ENCODE peak calls at places on chromosome 19, in four cellular contexts. One of them, this sample, is unnamed.

GRCh38 chr19:4557186-4557970 is 2.1 kb downstream of the SEMA6B start:
- DNase-seq in amygdala: no peak
- DNase-seq in CD4-positive, CD25-positive, alpha-beta regulatory T cell: no peak
- DNase-seq in activated CD8-positive, alpha-beta T cell treated with anti-CD3 and anti-CD28 coated beads for 36 hours: peak; percentile 56
- DNase-seq in this sample: no peak

GRCh38 chr19:2949939-2950285 is 5.1 kb upstream of the ZNF77 start:
- DNase-seq in amygdala: no peak
- DNase-seq in activated CD8-positive, alpha-beta T cell treated with anti-CD3 and anti-CD28 coated beads for 36 hours: no peak
- DNase-seq in CD4-positive, CD25-positive, alpha-beta regulatory T cell: no peak
- DNase-seq in this sample: no peak

GRCh38 chr19:17117250-17117789 is 41.7 kb downstream of the MYO9B start:
- DNase-seq in amygdala: no peak
- DNase-seq in CD4-positive, CD25-positive, alpha-beta regulatory T cell: no peak
- DNase-seq in activated CD8-positive, alpha-beta T cell treated with anti-CD3 and anti-CD28 coated beads for 36 hours: no peak
- DNase-seq in this sample: no peak

GRCh38 chr19:13176345-13176744 is 26.1 kb downstream of the IER2 start:
- DNase-seq in amygdala: no peak
- DNase-seq in CD4-positive, CD25-positive, alpha-beta regulatory T cell: no peak
- DNase-seq in activated CD8-positive, alpha-beta T cell treated with anti-CD3 and anti-CD28 coated beads for 36 hours: no peak
- DNase-seq in this sample: no peak

GRCh38 chr19:46574533-46574932 is 26.6 kb upstream of the CALM3 start:
- DNase-seq in activated CD8-positive, alpha-beta T cell treated with anti-CD3 and anti-CD28 coated beads for 36 hours: peak; percentile 68
- DNase-seq in amygdala: no peak
- DNase-seq in CD4-positive, CD25-positive, alpha-beta regulatory T cell: peak; percentile 16
- DNase-seq in this sample: no peak

GRCh38 chr19:5338661-5339469 is 1.7 kb downstream of the PTPRS start:
- DNase-seq in CD4-positive, CD25-positive, alpha-beta regulatory T cell: no peak
- DNase-seq in amygdala: no peak
- DNase-seq in activated CD8-positive, alpha-beta T cell treated with anti-CD3 and anti-CD28 coated beads for 36 hours: no peak
- DNase-seq in this sample: no peak

GRCh38 chr19:41810301-41810700 is 13.9 kb downstream of the CEACAM3 start:
- DNase-seq in amygdala: no peak
- DNase-seq in CD4-positive, CD25-positive, alpha-beta regulatory T cell: no peak
- DNase-seq in activated CD8-positive, alpha-beta T cell treated with anti-CD3 and anti-CD28 coated beads for 36 hours: no peak
- DNase-seq in this sample: no peak

GRCh38 chr19:46659151-46660007 is 1.6 kb downstream of the DACT3 start:
- DNase-seq in CD4-positive, CD25-positive, alpha-beta regulatory T cell: no peak
- DNase-seq in amygdala: peak; percentile 49
- DNase-seq in activated CD8-positive, alpha-beta T cell treated with anti-CD3 and anti-CD28 coated beads for 36 hours: peak; percentile 27
- DNase-seq in this sample: peak; percentile 40

GRCh38 chr19:16018801-16019551 is 57.3 kb upstream of the TPM4 start:
- DNase-seq in amygdala: no peak
- DNase-seq in CD4-positive, CD25-positive, alpha-beta regulatory T cell: no peak
- DNase-seq in activated CD8-positive, alpha-beta T cell treated with anti-CD3 and anti-CD28 coated beads for 36 hours: no peak
- DNase-seq in this sample: no peak